ENCODE peak calls at places on chromosomes 6 and 20, in six cellular contexts. P, N, G, H, L and K are unnamed samples.

GRCh38 chr20:25223765-25224720 is 23.8 kb upstream of the PYGB start:
- DNase-seq in H (no peak), P (no peak), N (no peak), L (no peak), G (no peak), K (no peak)

GRCh38 chr20:23085415-23086055 is 589 bp downstream of the CD93 start:
- DNase-seq in L (no peak), G (no peak), N (no peak), H (no peak), P (no peak), K (no peak)

GRCh38 chr20:460180-460579 is 2.2 kb downstream of the TBC1D20 start:
- DNase-seq in L (no peak), N (peak), G (no peak), P (no peak), H (no peak), K (no peak)

GRCh38 chr6:158667360-158667981 is 17.6 kb downstream of the SYTL3 start:
- DNase-seq in L (no peak), P (no peak), G (no peak), H (no peak), N (no peak), K (no peak)

GRCh38 chr20:45355209-45355608 is 7.0 kb upstream of the SDC4 start:
- DNase-seq in G (no peak), H (peak), N (no peak), L (peak), P (peak), K (peak)

GRCh38 chr6:42532038-42532669 is 31.7 kb upstream of the UBR2 start:
- DNase-seq in H (peak), L (peak), N (peak), G (peak), P (peak), K (peak)

GRCh38 chr6:41577865-41578713 is 31.9 kb downstream of the FOXP4 start:
- DNase-seq in L (peak), G (peak), H (peak), P (peak), N (peak), K (peak)

GRCh38 chr6:128479048-128479666 is 41.2 kb downstream of the PTPRK start:
- DNase-seq in H (no peak), G (no peak), L (no peak), P (no peak), N (no peak), K (no peak)

GRCh38 chr6:89610149-89610642 is 28.4 kb downstream of the LYRM2 start:
- DNase-seq in H (peak), P (no peak), L (peak), G (peak), N (peak), K (no peak)

DNA sequence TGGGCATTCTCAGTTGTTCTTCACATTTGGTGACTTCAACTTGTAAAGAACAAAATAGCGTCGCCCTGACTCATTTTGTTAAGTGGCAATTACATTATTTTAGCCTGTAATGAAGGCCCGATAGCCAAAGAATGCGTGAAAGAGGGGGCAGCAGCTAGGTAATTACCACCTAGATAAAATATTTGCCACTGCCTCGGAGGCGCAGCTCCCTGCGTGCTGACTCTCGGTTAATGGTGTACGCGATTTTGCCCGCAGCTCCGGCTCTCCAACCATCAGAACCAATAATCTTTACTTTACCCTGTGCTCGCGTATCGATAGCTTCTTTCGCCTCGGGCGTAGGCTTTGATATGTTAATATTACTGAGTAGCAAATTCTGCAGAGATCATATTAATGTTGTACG is 8.7 kb downstream of the TFAP2D start:
- DNase-seq in G (no peak), P (no peak), L (no peak), H (no peak), N (no peak), K (no peak)
- TF ChIP-seq EZH2 in G (no peak), P (no peak), L (no peak), H (no peak), N (no peak), K (no peak)

DNA sequence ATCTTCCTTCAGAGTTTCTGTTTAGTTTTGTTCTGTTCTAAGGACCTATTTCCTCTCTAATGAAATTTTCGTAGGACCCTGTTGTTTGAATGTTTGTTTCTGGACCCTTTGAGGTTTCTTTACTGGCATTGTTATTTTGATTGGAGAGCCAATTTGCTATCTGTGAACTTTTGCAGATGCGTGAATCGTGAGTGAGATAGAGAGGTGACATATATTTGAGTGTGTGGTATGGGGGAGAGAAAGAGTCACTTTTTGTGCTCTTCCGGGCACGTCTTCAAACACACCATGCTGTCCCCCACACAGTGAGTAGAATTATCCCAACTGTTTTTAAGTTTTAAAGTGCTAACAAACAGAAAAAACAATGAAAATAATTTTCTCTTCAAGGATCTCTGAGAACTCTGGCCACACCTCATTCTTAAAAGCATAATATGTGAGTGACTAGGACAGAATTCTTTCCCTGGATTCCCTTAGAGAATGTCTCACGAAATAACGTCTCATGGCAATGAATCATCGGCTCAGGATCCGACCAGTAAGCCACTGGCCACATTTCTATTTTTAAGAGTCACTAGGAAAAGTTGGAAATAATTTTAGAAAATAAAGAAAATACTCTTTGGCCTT is 235.6 kb upstream of the ZNF217 start:
- DNase-seq in G (peak), N (peak), L (peak), P (peak), H (peak), K (peak)
- TF ChIP-seq EZH2 in G (no peak), N (no peak), L (no peak), P (no peak), H (no peak), K (no peak)

DNA sequence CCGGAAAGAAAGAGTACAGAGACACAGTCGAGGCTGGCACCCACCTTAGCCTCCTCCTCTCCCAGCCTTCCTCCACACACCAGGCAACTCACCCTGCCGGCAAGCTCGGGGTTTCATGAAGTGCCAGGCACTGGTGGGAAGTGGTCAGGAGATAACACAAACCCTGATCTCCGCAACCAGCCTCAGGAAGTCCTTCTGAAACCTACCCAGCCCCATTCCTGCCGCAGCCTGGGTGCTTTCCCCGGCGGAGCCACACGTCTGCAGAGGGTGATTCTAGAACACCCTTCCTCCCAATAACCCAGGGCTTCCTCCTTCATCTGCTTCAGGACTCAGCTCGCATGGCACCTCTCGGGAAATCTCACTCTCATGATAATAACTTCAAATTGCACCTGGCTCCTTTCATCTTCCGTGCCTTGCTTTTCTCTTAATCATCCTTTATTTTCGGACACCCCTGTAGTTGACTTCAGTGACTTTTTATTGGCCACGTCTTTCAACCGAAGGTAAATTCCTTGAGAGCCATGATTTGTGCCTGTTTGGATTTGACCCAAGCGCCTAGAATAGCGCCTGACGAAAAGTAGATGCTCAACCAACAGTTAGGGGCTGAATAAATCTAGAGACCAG is 8.7 kb upstream of the HLA-E start:
- DNase-seq in P (no peak), G (no peak), H (no peak), L (peak), N (no peak), K (no peak)
- TF ChIP-seq EZH2 in P (no peak), G (peak), H (no peak), L (no peak), N (no peak), K (no peak)

DNA sequence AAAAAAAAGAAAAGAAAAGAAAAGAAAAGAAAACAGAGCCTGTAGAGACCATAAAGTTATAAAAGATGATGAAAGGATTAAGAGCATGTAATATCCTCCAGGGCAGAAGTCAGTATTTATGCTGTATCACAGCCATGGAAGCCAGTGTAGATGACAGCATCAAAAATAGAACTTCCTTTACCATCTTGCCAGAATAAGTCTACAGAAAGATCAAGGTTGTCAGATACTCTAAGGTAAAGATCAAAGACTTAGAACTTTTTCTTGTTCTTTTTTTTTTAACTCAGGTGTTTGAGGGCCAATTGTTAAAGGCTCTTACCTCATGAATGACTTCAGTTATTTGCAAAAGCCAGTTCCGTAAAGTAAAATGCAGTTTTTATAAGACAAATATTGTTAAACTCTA is 54.6 kb downstream of the ARHGAP18 start:
- DNase-seq in N (no peak), P (no peak), G (no peak), L (no peak), H (no peak), K (no peak)
- TF ChIP-seq EZH2 in N (no peak), P (no peak), G (no peak), L (no peak), H (no peak), K (no peak)

GRCh38 chr6:137489410-137490371 is 4.5 kb downstream of the OLIG3 start:
- DNase-seq in H (no peak), G (no peak), N (peak), L (no peak), P (no peak), K (no peak)
- TF ChIP-seq EZH2 in H (no peak), G (no peak), N (no peak), L (no peak), P (peak), K (no peak)

GRCh38 chr6:13794184-13794583 is 20.2 kb downstream of the MCUR1 start:
- DNase-seq in H (peak), L (peak), P (peak), G (peak), N (peak), K (no peak)
- TF ChIP-seq EZH2 in H (no peak), L (no peak), P (no peak), G (no peak), N (no peak), K (no peak)

DNA sequence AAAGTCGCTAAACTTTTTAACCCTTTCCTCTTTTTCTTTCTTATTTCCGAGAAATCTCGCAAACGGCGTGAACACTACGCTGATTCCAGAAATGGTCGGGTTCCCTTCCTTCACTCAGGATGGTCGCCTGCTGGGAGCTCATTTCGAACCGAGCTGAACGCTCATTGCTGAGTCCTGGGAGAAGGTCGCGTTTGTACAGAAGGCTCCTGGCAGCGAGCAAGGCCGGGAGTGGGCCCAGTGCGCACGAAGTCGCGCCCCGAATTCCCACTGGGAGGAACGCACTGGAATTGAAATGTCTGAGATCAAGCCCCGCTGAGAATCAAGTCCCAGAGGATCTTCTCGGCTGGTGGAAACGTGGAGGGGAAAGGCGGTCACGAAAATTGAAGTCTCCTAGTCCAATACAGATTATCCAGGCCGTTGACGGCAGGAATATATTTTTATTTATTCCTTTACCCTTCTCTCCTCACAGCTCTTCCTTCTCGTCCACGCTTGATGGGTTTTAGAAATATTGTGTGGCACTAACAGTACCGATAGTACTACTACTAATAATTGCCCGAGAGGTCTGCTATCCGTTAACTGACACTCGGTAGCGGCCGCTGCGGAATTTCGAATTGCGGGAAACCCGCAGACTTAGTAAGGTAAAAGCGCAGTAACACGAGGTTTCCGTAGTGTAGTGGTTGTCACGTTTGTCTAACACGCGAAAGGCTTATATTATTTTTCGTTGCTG is 207.2 kb upstream of the ZNF184 start:
- DNase-seq in P (no peak), H (no peak), L (no peak), G (no peak), N (no peak), K (no peak)
- TF ChIP-seq EZH2 in P (no peak), H (no peak), L (no peak), G (no peak), N (no peak), K (no peak)

GRCh38 chr6:98839788-98840361 is 5.5 kb downstream of the POU3F2 start:
- DNase-seq in L (peak), G (peak), N (peak), P (peak), H (peak), K (no peak)

GRCh38 chr6:98836025-98836961 is 1.9 kb downstream of the POU3F2 start:
- DNase-seq in G (peak), L (no peak), H (no peak), N (peak), P (no peak), K (no peak)

GRCh38 chr6:98840385-98840784 is 6.0 kb downstream of the POU3F2 start:
- DNase-seq in P (no peak), G (no peak), L (no peak), H (peak), N (no peak), K (no peak)

GRCh38 chr6:98836962-98837944 is 2.9 kb downstream of the POU3F2 start:
- DNase-seq in N (no peak), L (no peak), H (peak), G (no peak), P (peak), K (no peak)

GRCh38 chr6:98838027-98838426 is 3.7 kb downstream of the POU3F2 start:
- DNase-seq in L (no peak), H (peak), G (no peak), P (peak), N (no peak), K (no peak)
- TF ChIP-seq EZH2 in L (no peak), H (no peak), G (no peak), P (no peak), N (no peak), K (no peak)